ENCODE peak calls at places on chromosome 9, in seven cellular contexts. R is GM12864, A is activated T-cell treated with anti-CD3 and anti-CD28 coated beads for 1 hour, P is caudate nucleus, U is PC-3, Q is cardiac fibroblast, S is NCI-H2081. X is an unnamed sample.

GRCh38 chr9:37839491-37840461 is 39.2 kb downstream of the DCAF10 start:
- DNase-seq in U (peak), R (no peak), A (no peak), P (no peak), S (no peak), Q (peak), X (no peak)

GRCh38 chr9:3948826-3949578 is 350.9 kb downstream of the GLIS3 start:
- DNase-seq in S (no peak), Q (peak), R (no peak), P (no peak), A (no peak), U (peak), X (no peak)

GRCh38 chr9:20945269-20945668 is 86.2 kb downstream of the HACD4 start:
- DNase-seq in A (no peak), P (no peak), S (no peak), U (no peak), Q (no peak), R (no peak), X (no peak)

GRCh38 chr9:5718296-5719032 is 89.6 kb downstream of the RIC1 start:
- DNase-seq in U (no peak), P (no peak), S (peak), A (no peak), R (no peak), Q (no peak), X (no peak)

GRCh38 chr9:110343537-110343936 is 5.9 kb upstream of the TXNDC8 start:
- DNase-seq in A (no peak), S (no peak), R (no peak), U (no peak), P (no peak), Q (no peak), X (no peak)

GRCh38 chr9:82923410-82924242 is 139.3 kb downstream of the RASEF start:
- DNase-seq in S (peak), U (no peak), P (no peak), A (no peak), Q (no peak), R (no peak), X (no peak)

GRCh38 chr9:112535364-112535763 is 48.7 kb downstream of the KIAA1958 start:
- DNase-seq in S (no peak), A (no peak), R (no peak), Q (peak), P (no peak), U (no peak), X (no peak)

GRCh38 chr9:113372059-113372458 is 4.7 kb downstream of the HDHD3 start:
- DNase-seq in Q (no peak), P (no peak), S (no peak), R (no peak), A (no peak), U (no peak), X (no peak)

GRCh38 chr9:131627846-131628820 is 82.8 kb downstream of the PRRT1B start:
- DNase-seq in A (peak), R (peak), U (no peak), P (no peak), Q (peak), S (no peak), X (no peak)

GRCh38 chr9:123614503-123615258 is 258.7 kb downstream of the CRB2 start:
- DNase-seq in P (no peak), S (peak), U (no peak), R (no peak), A (no peak), Q (no peak), X (no peak)

GRCh38 chr9:117957267-117957666 is 253.1 kb downstream of the TLR4 start:
- DNase-seq in S (peak), A (no peak), U (no peak), P (no peak), R (no peak), Q (no peak), X (no peak)

GRCh38 chr9:114016101-114016500 is 62.0 kb downstream of the AMBP start:
- DNase-seq in R (no peak), U (no peak), Q (no peak), A (no peak), S (no peak), P (no peak), X (no peak)

GRCh38 chr9:124950050-124950718 is 9.3 kb upstream of the GOLGA1 start:
- DNase-seq in S (no peak), R (no peak), Q (no peak), A (no peak), P (no peak), U (no peak), X (no peak)

GRCh38 chr9:93669116-93669957 is 93.0 kb downstream of the PHF2 start:
- DNase-seq in Q (no peak), S (no peak), A (no peak), U (no peak), R (no peak), P (no peak), X (peak)

GRCh38 chr9:37437616-37438015 is 15.1 kb downstream of the GRHPR start:
- DNase-seq in Q (no peak), P (no peak), S (no peak), R (no peak), U (no peak), A (no peak), X (no peak)

GRCh38 chr9:133199648-133200321 is 9.3 kb downstream of the OBP2B start:
- DNase-seq in S (no peak), A (no peak), U (no peak), R (no peak), P (no peak), Q (no peak), X (no peak)

GRCh38 chr9:20620658-20621552 is 1.4 kb downstream of the MLLT3 start:
- DNase-seq in R (no peak), A (peak), U (peak), P (peak), S (peak), Q (peak), X (no peak)

GRCh38 chr9:136012651-136013050 is 51.5 kb upstream of the UBAC1 start:
- DNase-seq in S (no peak), U (no peak), Q (peak), A (no peak), P (no peak), R (no peak), X (no peak)

GRCh38 chr9:21465859-21466518 is 16.1 kb downstream of the IFNE start:
- DNase-seq in U (peak), A (no peak), P (no peak), R (peak), Q (peak), S (peak), X (peak)

GRCh38 chr9:119156354-119156753 is 212.9 kb downstream of the BRINP1 start:
- DNase-seq in Q (no peak), U (no peak), S (no peak), R (no peak), A (no peak), P (no peak), X (no peak)

GRCh38 chr9:84711936-84712335 is 42.4 kb downstream of the NTRK2 start:
- DNase-seq in Q (peak), P (peak), A (no peak), U (peak), R (no peak), S (peak), X (no peak)

GRCh38 chr9:121842612-121842978 is 191.2 kb downstream of the DAB2IP start:
- DNase-seq in S (no peak), A (no peak), U (peak), Q (no peak), R (no peak), P (no peak), X (no peak)

GRCh38 chr9:4750021-4750673 is 9.1 kb upstream of the AK3 start:
- DNase-seq in P (no peak), S (peak), A (no peak), U (peak), Q (peak), R (no peak), X (no peak)

GRCh38 chr9:136273921-136274785 is 28.5 kb upstream of the QSOX2 start:
- DNase-seq in U (no peak), S (no peak), A (no peak), R (no peak), Q (no peak), P (no peak), X (no peak)

GRCh38 chr9:37327553-37327952 is 94.9 kb upstream of the GRHPR start:
- DNase-seq in A (no peak), S (no peak), Q (no peak), P (no peak), R (no peak), U (no peak), X (no peak)

GRCh38 chr9:134411451-134412297 is 85.4 kb downstream of the RXRA start:
- DNase-seq in R (no peak), P (no peak), Q (peak), A (no peak), U (no peak), S (no peak), X (no peak)